ENCODE peak calls at places on chromosomes 1 and 21, in six cellular contexts. One of them, this sample, is unnamed.

GRCh38 chr1:218705911-218706893 is 361.1 kb downstream of the TGFB2 start:
- DNase-seq in hepatocyte: peak
- DNase-seq in HCT116: peak
- DNase-seq in GM23338: no peak
- DNase-seq in GM23248: peak
- DNase-seq in neural progenitor cell: no peak
- DNase-seq in this sample: no peak

GRCh38 chr1:19770436-19771190 is 29.1 kb downstream of the TMCO4 start:
- DNase-seq in hepatocyte: no peak
- DNase-seq in GM23248: no peak
- DNase-seq in GM23338: no peak
- DNase-seq in HCT116: no peak
- DNase-seq in neural progenitor cell: no peak
- DNase-seq in this sample: no peak

GRCh38 chr21:26686278-26686677 is 113.2 kb upstream of the CYYR1 start:
- DNase-seq in hepatocyte: no peak
- DNase-seq in GM23338: peak
- DNase-seq in HCT116: no peak
- DNase-seq in neural progenitor cell: no peak
- DNase-seq in GM23248: peak
- DNase-seq in this sample: peak

GRCh38 chr1:1075148-1075935 is 1.2 kb upstream of the RNF223 start:
- DNase-seq in GM23338: no peak
- DNase-seq in neural progenitor cell: no peak
- DNase-seq in GM23248: no peak
- DNase-seq in HCT116: no peak
- DNase-seq in hepatocyte: no peak
- DNase-seq in this sample: no peak

GRCh38 chr1:206544562-206545257 is 37.4 kb downstream of the RASSF5 start:
- DNase-seq in GM23248: peak
- DNase-seq in GM23338: peak
- DNase-seq in neural progenitor cell: peak
- DNase-seq in HCT116: peak
- DNase-seq in hepatocyte: peak
- DNase-seq in this sample: peak

GRCh38 chr1:234760303-234760723 is 150.3 kb upstream of the IRF2BP2 start:
- DNase-seq in GM23338: peak
- DNase-seq in neural progenitor cell: no peak
- DNase-seq in GM23248: no peak
- DNase-seq in hepatocyte: no peak
- DNase-seq in HCT116: no peak
- DNase-seq in this sample: no peak

GRCh38 chr1:48687271-48688045 is 89.2 kb downstream of the BEND5 start:
- DNase-seq in neural progenitor cell: no peak
- DNase-seq in HCT116: no peak
- DNase-seq in hepatocyte: no peak
- DNase-seq in GM23338: no peak
- DNase-seq in GM23248: no peak
- DNase-seq in this sample: no peak

GRCh38 chr1:46094454-46094853 is 38.0 kb downstream of the PIK3R3 start:
- DNase-seq in HCT116: no peak
- DNase-seq in hepatocyte: no peak
- DNase-seq in neural progenitor cell: no peak
- DNase-seq in GM23248: peak
- DNase-seq in GM23338: no peak
- DNase-seq in this sample: no peak

GRCh38 chr1:10918531-10918930 is 93.9 kb upstream of the TARDBP start:
- DNase-seq in hepatocyte: no peak
- DNase-seq in GM23338: no peak
- DNase-seq in GM23248: peak
- DNase-seq in neural progenitor cell: no peak
- DNase-seq in HCT116: no peak
- DNase-seq in this sample: no peak

GRCh38 chr1:190147616-190148015 is 330.0 kb downstream of the BRINP3 start:
- DNase-seq in neural progenitor cell: no peak
- DNase-seq in HCT116: no peak
- DNase-seq in GM23338: no peak
- DNase-seq in GM23248: no peak
- DNase-seq in hepatocyte: no peak
- DNase-seq in this sample: no peak

GRCh38 chr1:211928222-211928856 is 97.8 kb upstream of the LPGAT1 start:
- DNase-seq in GM23248: no peak
- DNase-seq in neural progenitor cell: no peak
- DNase-seq in HCT116: no peak
- DNase-seq in hepatocyte: peak
- DNase-seq in GM23338: peak
- DNase-seq in this sample: no peak

GRCh38 chr1:19651141-19651737 is 7.1 kb downstream of the NBL1 start:
- DNase-seq in GM23248: peak
- DNase-seq in GM23338: peak
- DNase-seq in hepatocyte: peak
- DNase-seq in neural progenitor cell: peak
- DNase-seq in HCT116: no peak
- DNase-seq in this sample: peak

GRCh38 chr1:216420746-216421145 is 2.5 kb downstream of the USH2A start:
- DNase-seq in GM23338: no peak
- DNase-seq in HCT116: no peak
- DNase-seq in neural progenitor cell: no peak
- DNase-seq in GM23248: no peak
- DNase-seq in hepatocyte: no peak
- DNase-seq in this sample: no peak

GRCh38 chr1:204145033-204145504 is 6.8 kb downstream of the ETNK2 start:
- DNase-seq in GM23248: no peak
- DNase-seq in neural progenitor cell: no peak
- DNase-seq in hepatocyte: no peak
- DNase-seq in HCT116: no peak
- DNase-seq in GM23338: no peak
- DNase-seq in this sample: no peak

GRCh38 chr1:19220991-19221390 is 10.9 kb upstream of the UBR4 start:
- DNase-seq in hepatocyte: no peak
- DNase-seq in neural progenitor cell: no peak
- DNase-seq in GM23248: no peak
- DNase-seq in GM23338: no peak
- DNase-seq in HCT116: no peak
- DNase-seq in this sample: no peak

GRCh38 chr1:21610027-21610426 is 59.1 kb downstream of the RAP1GAP start:
- DNase-seq in HCT116: no peak
- DNase-seq in GM23248: no peak
- DNase-seq in hepatocyte: no peak
- DNase-seq in neural progenitor cell: no peak
- DNase-seq in GM23338: no peak
- DNase-seq in this sample: no peak

GRCh38 chr1:86183711-86184252 is 27.2 kb upstream of the COL24A1 start:
- DNase-seq in neural progenitor cell: no peak
- DNase-seq in GM23248: no peak
- DNase-seq in GM23338: no peak
- DNase-seq in hepatocyte: no peak
- DNase-seq in HCT116: no peak
- DNase-seq in this sample: no peak

GRCh38 chr1:158496379-158496778 is 24.4 kb downstream of the OR10R2 start:
- DNase-seq in GM23248: peak
- DNase-seq in hepatocyte: peak
- DNase-seq in GM23338: peak
- DNase-seq in HCT116: no peak
- DNase-seq in neural progenitor cell: peak
- DNase-seq in this sample: peak

GRCh38 chr1:33186936-33187335 is 5.1 kb upstream of the TRIM62 start:
- DNase-seq in HCT116: no peak
- DNase-seq in hepatocyte: no peak
- DNase-seq in neural progenitor cell: no peak
- DNase-seq in GM23248: no peak
- DNase-seq in GM23338: no peak
- DNase-seq in this sample: no peak

GRCh38 chr1:20164694-20165202 is 21.1 kb upstream of the UBXN10 start:
- DNase-seq in neural progenitor cell: no peak
- DNase-seq in HCT116: no peak
- DNase-seq in GM23338: no peak
- DNase-seq in hepatocyte: no peak
- DNase-seq in GM23248: peak
- DNase-seq in this sample: no peak

GRCh38 chr1:181972256-181972655 is 89.3 kb downstream of the ZNF648 start:
- DNase-seq in HCT116: no peak
- DNase-seq in GM23248: no peak
- DNase-seq in neural progenitor cell: no peak
- DNase-seq in GM23338: no peak
- DNase-seq in hepatocyte: no peak
- DNase-seq in this sample: no peak

GRCh38 chr1:37070126-37070525 is 35.8 kb upstream of the GRIK3 start:
- DNase-seq in GM23248: no peak
- DNase-seq in neural progenitor cell: peak
- DNase-seq in HCT116: no peak
- DNase-seq in hepatocyte: no peak
- DNase-seq in GM23338: no peak
- DNase-seq in this sample: no peak

GRCh38 chr1:43622471-43622870 is 27.5 kb upstream of the KDM4A start:
- DNase-seq in neural progenitor cell: no peak
- DNase-seq in GM23338: no peak
- DNase-seq in HCT116: no peak
- DNase-seq in GM23248: peak
- DNase-seq in hepatocyte: no peak
- DNase-seq in this sample: no peak

GRCh38 chr1:63612564-63612963 is 19.4 kb downstream of the PGM1 start:
- DNase-seq in HCT116: no peak
- DNase-seq in GM23338: no peak
- DNase-seq in neural progenitor cell: no peak
- DNase-seq in GM23248: peak
- DNase-seq in hepatocyte: peak
- DNase-seq in this sample: no peak
- TF ChIP-seq EZH2phosphoT487 in HCT116: no peak
- TF ChIP-seq EZH2phosphoT487 in GM23338: no peak
- TF ChIP-seq EZH2phosphoT487 in neural progenitor cell: no peak
- TF ChIP-seq EZH2phosphoT487 in GM23248: no peak
- TF ChIP-seq EZH2phosphoT487 in hepatocyte: no peak
- TF ChIP-seq EZH2phosphoT487 in this sample: no peak

GRCh38 chr1:28112388-28113311 is 24.2 kb upstream of the EYA3 start:
- DNase-seq in GM23248: peak
- DNase-seq in HCT116: peak
- DNase-seq in hepatocyte: peak
- DNase-seq in neural progenitor cell: peak
- DNase-seq in GM23338: peak
- DNase-seq in this sample: peak
- TF ChIP-seq EZH2phosphoT487 in GM23248: no peak
- TF ChIP-seq EZH2phosphoT487 in HCT116: no peak
- TF ChIP-seq EZH2phosphoT487 in hepatocyte: no peak
- TF ChIP-seq EZH2phosphoT487 in neural progenitor cell: no peak
- TF ChIP-seq EZH2phosphoT487 in GM23338: no peak
- TF ChIP-seq EZH2phosphoT487 in this sample: no peak

GRCh38 chr21:43362928-43363314 is 64.0 kb downstream of the SIK1 start:
- DNase-seq in GM23248: no peak
- DNase-seq in GM23338: no peak
- DNase-seq in HCT116: no peak
- DNase-seq in neural progenitor cell: no peak
- DNase-seq in hepatocyte: no peak
- DNase-seq in this sample: no peak
- TF ChIP-seq EZH2phosphoT487 in GM23248: no peak
- TF ChIP-seq EZH2phosphoT487 in GM23338: no peak
- TF ChIP-seq EZH2phosphoT487 in HCT116: no peak
- TF ChIP-seq EZH2phosphoT487 in neural progenitor cell: no peak
- TF ChIP-seq EZH2phosphoT487 in hepatocyte: no peak
- TF ChIP-seq EZH2phosphoT487 in this sample: no peak

GRCh38 chr1:64047549-64047969 is 155.9 kb upstream of the UBE2U start:
- DNase-seq in HCT116: no peak
- DNase-seq in hepatocyte: no peak
- DNase-seq in neural progenitor cell: no peak
- DNase-seq in GM23338: no peak
- DNase-seq in GM23248: no peak
- DNase-seq in this sample: no peak
- TF ChIP-seq EZH2phosphoT487 in HCT116: no peak
- TF ChIP-seq EZH2phosphoT487 in hepatocyte: no peak
- TF ChIP-seq EZH2phosphoT487 in neural progenitor cell: no peak
- TF ChIP-seq EZH2phosphoT487 in GM23338: no peak
- TF ChIP-seq EZH2phosphoT487 in GM23248: no peak
- TF ChIP-seq EZH2phosphoT487 in this sample: no peak

This sample was measured in MM.1S.